ENCODE peak calls at places on chromosomes 6 and 20, in nine cellular contexts. A, I, W, D, N, B, T, K and U are unnamed samples.
A peak's percentile ranks its signal among the peaks of the same experiment; 100 is the strongest.

GRCh38 chr6:23202207-23202606 is 632.8 kb downstream of the HDGFL1 start:
- DNase-seq in A (no peak), I (no peak), W (no peak), D (peak; percentile 10), N (no peak), B (no peak), T (no peak), K (no peak), U (no peak)

GRCh38 chr6:37607949-37608348 is 89.7 kb downstream of the MDGA1 start:
- DNase-seq in A (no peak), I (peak; percentile 31), W (no peak), D (no peak), N (no peak), B (peak; percentile 25), T (peak; percentile 47), K (no peak), U (peak; percentile 20)

GRCh38 chr20:41228858-41229257 is 88.7 kb downstream of the ZHX3 start:
- DNase-seq in A (no peak), I (peak; percentile 45), W (no peak), D (no peak), N (no peak), B (peak; percentile 46), T (no peak), K (no peak), U (no peak)

GRCh38 chr6:54191460-54191859 is 80.2 kb downstream of the MLIP start:
- DNase-seq in A (no peak), I (peak; percentile 40), W (no peak), D (no peak), N (no peak), B (peak; percentile 53), T (peak; percentile 77), K (no peak), U (peak; percentile 68)

GRCh38 chr6:90000864-90001731 is 106.8 kb downstream of the GJA10 start:
- DNase-seq in A (no peak), I (peak; percentile 100), W (peak; percentile 64), D (no peak), N (no peak), B (peak; percentile 38), T (no peak), K (no peak), U (no peak)

GRCh38 chr20:34410331-34410730 is 47.3 kb downstream of the ITCH start:
- DNase-seq in A (no peak), I (no peak), W (no peak), D (no peak), N (no peak), B (no peak), T (no peak), K (no peak), U (no peak)

GRCh38 chr6:80095600-80095999 is 10.9 kb upstream of the BCKDHB start:
- DNase-seq in A (no peak), I (no peak), W (no peak), D (no peak), N (no peak), B (no peak), T (no peak), K (no peak), U (no peak)

GRCh38 chr20:46893877-46894578 is 615 bp upstream of the EYA2 start:
- DNase-seq in A (no peak), I (no peak), W (no peak), D (no peak), N (no peak), B (no peak), T (no peak), K (no peak), U (no peak)

GRCh38 chr20:41098703-41099250 is 38.6 kb upstream of the PLCG1 start:
- DNase-seq in A (no peak), I (no peak), W (no peak), D (no peak), N (no peak), B (no peak), T (peak; percentile 78), K (no peak), U (no peak)

GRCh38 chr6:69894578-69895347 is 28.4 kb downstream of the COL19A1 start:
- DNase-seq in A (no peak), I (peak; percentile 14), W (no peak), D (peak; percentile 34), N (no peak), B (no peak), T (peak; percentile 77), K (no peak), U (peak; percentile 74)

GRCh38 chr20:1841554-1842140 is 53.6 kb upstream of the SIRPA start:
- DNase-seq in A (no peak), I (no peak), W (no peak), D (no peak), N (no peak), B (no peak), T (peak; percentile 37), K (no peak), U (no peak)

GRCh38 chr20:38060536-38060935 is 27.0 kb downstream of the RPRD1B start:
- DNase-seq in A (no peak), I (no peak), W (no peak), D (no peak), N (no peak), B (no peak), T (peak; percentile 37), K (no peak), U (peak; percentile 77)

GRCh38 chr6:166112580-166112979 is 55.1 kb downstream of the TBXT start:
- DNase-seq in A (no peak), I (peak; percentile 64), W (no peak), D (no peak), N (no peak), B (no peak), T (peak; percentile 80), K (no peak), U (peak; percentile 90)

GRCh38 chr6:42200035-42200434 is 5.3 kb upstream of the GUCA1B start:
- DNase-seq in A (no peak), I (no peak), W (no peak), D (no peak), N (no peak), B (peak; percentile 50), T (peak; percentile 91), K (no peak), U (peak; percentile 80)

GRCh38 chr20:31497838-31498540 is 16.3 kb upstream of the HM13 start:
- DNase-seq in A (no peak), I (no peak), W (no peak), D (no peak), N (no peak), B (no peak), T (peak; percentile 82), K (no peak), U (peak; percentile 35)

GRCh38 chr6:48140221-48140620 is 29.2 kb upstream of the PTCHD4 start:
- DNase-seq in A (no peak), I (no peak), W (no peak), D (no peak), N (no peak), B (no peak), T (no peak), K (no peak), U (no peak)